ENCODE peak calls at places on chromosome 19, in ten cellular contexts. Z is LoVo; O is fibroblast of gingiva; L is SHP77; X is M059J; F is BJ; J is Panc1; Y is midbrain; T is activated naive CD4-positive, alpha-beta T cell treated with anti-CD3 and anti-CD28 coated beads for 36 hours; H is stimulated activated naive CD8-positive, alpha-beta T cell treated with anti-CD3 and anti-CD28 coated beads, Interleukin-15, Interleukin-2, amounts not matched to agents 100 U/mL and 50 U/mL, for 24 hours. I is an unnamed sample.

GRCh38 chr19:42286349-42287016 is 15.4 kb upstream of the PRR19 start:
- DNase-seq in H (no peak), L (no peak), X (no peak), O (no peak), T (no peak), Y (peak), F (no peak), Z (no peak), J (no peak), I (no peak)

GRCh38 chr19:2702170-2703076 is at the start of gene GNG7:
- DNase-seq in L (peak), H (peak), O (peak), F (no peak), J (no peak), Y (peak), Z (peak), X (peak), T (peak), I (peak)

GRCh38 chr19:47371269-47371668 is 22.2 kb downstream of the DHX34 start:
- DNase-seq in H (no peak), O (no peak), Z (no peak), T (no peak), L (no peak), F (no peak), J (no peak), Y (no peak), X (no peak), I (peak)

GRCh38 chr19:35851213-35852028 is 883 bp downstream of the NPHS1 start:
- DNase-seq in L (no peak), Z (no peak), F (no peak), Y (no peak), J (no peak), T (peak), X (no peak), H (peak), O (no peak), I (peak)

GRCh38 chr19:33194884-33195710 is 967 bp downstream of the LRP3 start:
- DNase-seq in T (no peak), L (no peak), Y (no peak), Z (peak), H (no peak), O (peak), F (no peak), X (no peak), J (no peak), I (no peak)

GRCh38 chr19:40553885-40554857 is 22.5 kb upstream of the SHKBP1 start:
- DNase-seq in J (no peak), L (peak), O (no peak), F (no peak), T (no peak), H (no peak), Z (no peak), Y (no peak), X (no peak), I (no peak)

GRCh38 chr19:45169602-45170001 is 8.4 kb downstream of the TRAPPC6A start:
- DNase-seq in Y (no peak), L (no peak), X (no peak), H (no peak), T (no peak), J (no peak), O (no peak), Z (no peak), F (no peak), I (no peak)

GRCh38 chr19:2573916-2574315 is 98.0 kb downstream of the GADD45B start:
- DNase-seq in X (no peak), Y (no peak), J (no peak), L (no peak), Z (no peak), T (no peak), O (no peak), H (no peak), F (no peak), I (no peak)

GRCh38 chr19:49165111-49165750 is 7.6 kb downstream of the TRPM4 start:
- DNase-seq in Y (peak), T (no peak), X (no peak), H (no peak), J (no peak), F (no peak), Z (no peak), O (no peak), L (no peak), I (no peak)

GRCh38 chr19:38650180-38650775 is 2.8 kb downstream of the ACTN4 start:
- DNase-seq in L (no peak), H (no peak), F (no peak), J (no peak), T (no peak), Y (no peak), X (peak), O (no peak), Z (no peak), I (no peak)

GRCh38 chr19:48478339-48479061 is 9.3 kb downstream of the CYTH2 start:
- DNase-seq in H (no peak), J (no peak), Y (no peak), T (no peak), L (no peak), X (no peak), Z (no peak), F (no peak), O (no peak), I (no peak)

GRCh38 chr19:6534451-6535093 is 3.7 kb downstream of the TNFSF9 start:
- DNase-seq in H (no peak), T (no peak), Y (no peak), O (no peak), J (no peak), X (no peak), F (no peak), Z (no peak), L (no peak), I (no peak)

GRCh38 chr19:7494416-7495098 is 5.7 kb upstream of the PEX11G start:
- DNase-seq in Z (no peak), J (no peak), T (no peak), L (peak), H (no peak), F (no peak), O (no peak), X (no peak), Y (peak), I (no peak)